ENCODE peak calls at places on chromosomes 3 and 15, in five cellular contexts. E is substantia nigra; C is stimulated activated CD8-positive, alpha-beta memory T cell treated with anti-CD3 and anti-CD28 coated beads, Interleukin-4, amount 100 ng/mL, for 24 hours; K is NCI-H1436 treated with DMSO at 0.1 percent for 48 hours; Q is uterus. Z is an unnamed sample.

GRCh38 chr3:17302774-17303173 is 418.0 kb downstream of the PLCL2 start:
- DNase-seq in Q (peak), K (no peak), E (no peak), C (no peak), Z (no peak)

GRCh38 chr3:113898892-113899291 is 48.9 kb upstream of the ZDHHC23 start:
- DNase-seq in K (no peak), C (no peak), Q (no peak), E (no peak), Z (no peak)

GRCh38 chr3:22858486-22858885 is 344.6 kb upstream of the UBE2E2 start:
- DNase-seq in C (no peak), K (no peak), E (no peak), Q (no peak), Z (no peak)

GRCh38 chr3:195015021-195015420 is 255.9 kb downstream of the XXYLT1 start:
- DNase-seq in Q (no peak), E (no peak), C (no peak), K (no peak), Z (no peak)

GRCh38 chr15:33016405-33017024 is 178.0 kb downstream of the FMN1 start:
- DNase-seq in K (no peak), C (no peak), E (no peak), Q (no peak), Z (no peak)

GRCh38 chr3:82130056-82130455 is 368.6 kb upstream of the GBE1 start:
- DNase-seq in Q (no peak), K (no peak), C (no peak), E (no peak), Z (no peak)

GRCh38 chr3:178709047-178709446 is 172.8 kb downstream of the KCNMB2 start:
- DNase-seq in K (no peak), E (no peak), C (no peak), Q (no peak), Z (no peak)

GRCh38 chr3:51389423-51390183 is 1.5 kb upstream of the RBM15B start:
- DNase-seq in K (no peak), C (peak), E (peak), Q (no peak), Z (no peak)

GRCh38 chr3:43345877-43346276 is 59.5 kb downstream of the SNRK start:
- DNase-seq in K (no peak), Q (no peak), C (no peak), E (no peak), Z (no peak)

GRCh38 chr15:31294067-31294466 is 32.6 kb upstream of the KLF13 start:
- DNase-seq in Q (no peak), K (no peak), C (no peak), E (no peak), Z (no peak)

GRCh38 chr3:17187589-17188184 is 302.9 kb downstream of the PLCL2 start:
- DNase-seq in K (no peak), Q (no peak), C (no peak), E (no peak), Z (no peak)

GRCh38 chr3:197926418-197926817 is 23.6 kb upstream of the RPL35A start:
- DNase-seq in E (no peak), C (no peak), K (no peak), Q (no peak), Z (no peak)

GRCh38 chr3:42526616-42527367 is 24.3 kb downstream of the VIPR1 start:
- DNase-seq in C (peak), Q (no peak), K (no peak), E (no peak), Z (no peak)

GRCh38 chr3:71585891-71586809 is 2.6 kb upstream of the FOXP1 start:
- DNase-seq in C (no peak), K (no peak), Q (peak), E (no peak), Z (no peak)

GRCh38 chr3:122533931-122534334 is 19.2 kb upstream of the KPNA1 start:
- DNase-seq in C (no peak), K (no peak), Q (no peak), E (no peak), Z (no peak)

GRCh38 chr3:10419637-10420232 is 85.7 kb downstream of the ATP2B2 start:
- DNase-seq in C (peak), K (no peak), E (no peak), Q (no peak), Z (no peak)

GRCh38 chr15:98635848-98636247 is 12.5 kb upstream of the IGF1R start:
- DNase-seq in Q (no peak), K (no peak), C (no peak), E (no peak), Z (no peak)

Z was measured in NCI-H187 treated with DMSO at 0.1 percent for 48 hours.